ENCODE peak calls at places on chromosome 18, in seven cellular contexts. Z is iPS DF 6.9, Y is neural progenitor cell, P is HCT116, C is SJSA1, R is left lung, U is A549. I is an unnamed sample. For H3K4me1, the result is how much of the 10 kb centered on the place peaks cover.

GRCh38 chr18:56637897-56638231 is 528 bp downstream of the TXNL1 start:
- DNase-seq in C (no peak), R (no peak), P (no peak), U (no peak), Y (peak), Z (no peak), I (peak)

GRCh38 chr18:13112982-13113381 is 105.6 kb upstream of the LDLRAD4 start:
- DNase-seq in C (no peak), Z (peak), P (peak), U (peak), Y (peak), R (no peak), I (no peak)

GRCh38 chr18:6811816-6812215 is 82.3 kb downstream of the ARHGAP28 start:
- DNase-seq in C (no peak), R (no peak), Z (no peak), P (no peak), Y (no peak), U (no peak), I (no peak)

GRCh38 chr18:21593540-21594257 is 6.8 kb downstream of the ESCO1 start:
- DNase-seq in Y (no peak), P (no peak), Z (no peak), R (no peak), C (no peak), U (peak), I (no peak)

GRCh38 chr18:26854292-26854881 is 11.1 kb downstream of the AQP4 start:
- DNase-seq in P (no peak), U (no peak), C (no peak), Z (no peak), Y (no peak), R (no peak), I (no peak)

GRCh38 chr18:8029061-8029460 is 461.9 kb downstream of the PTPRM start:
- DNase-seq in P (no peak), C (no peak), R (peak), Y (no peak), U (no peak), Z (no peak), I (no peak)

GRCh38 chr18:52394602-52395001 is 54.6 kb downstream of the DCC start:
- DNase-seq in P (no peak), Y (no peak), C (no peak), U (no peak), Z (no peak), R (no peak), I (no peak)

GRCh38 chr18:75896865-75897264 is 469.4 kb upstream of the SMIM21 start:
- DNase-seq in C (peak), R (no peak), U (peak), Y (peak), P (peak), Z (no peak), I (no peak)

GRCh38 chr18:44682181-44682870 is 1.6 kb downstream of the SETBP1 start:
- DNase-seq in Y (peak), C (peak), Z (no peak), R (peak), U (no peak), P (no peak), I (peak)

GRCh38 chr18:34595673-34596072 is 114.4 kb upstream of the DTNA start:
- DNase-seq in P (peak), U (peak), C (peak), R (no peak), Y (peak), Z (peak), I (peak)

GRCh38 chr18:62741118-62741566 is 25.8 kb downstream of the PHLPP1 start:
- DNase-seq in R (no peak), Z (no peak), C (no peak), U (peak), Y (no peak), P (peak), I (no peak)

GRCh38 chr18:31275722-31276463 is 42.1 kb upstream of the DSG1 start:
- DNase-seq in P (peak), R (no peak), U (peak), C (no peak), Y (no peak), Z (no peak), I (no peak)

GRCh38 chr18:34598136-34598635 is 111.9 kb upstream of the DTNA start:
- DNase-seq in Y (no peak), R (no peak), P (no peak), Z (no peak), C (peak), U (no peak), I (no peak)

GRCh38 chr18:21064347-21064746 is 47.3 kb downstream of the ROCK1 start:
- DNase-seq in R (no peak), P (no peak), C (no peak), Y (no peak), Z (no peak), U (no peak), I (no peak)

GRCh38 chr18:11541179-11541578 is 68.2 kb upstream of the SLC35G4 start:
- DNase-seq in P (no peak), Z (no peak), U (no peak), C (no peak), R (no peak), Y (no peak), I (no peak)

GRCh38 chr18:44973282-44973681 is 292.6 kb downstream of the SETBP1 start:
- DNase-seq in C (peak), R (no peak), Z (no peak), P (no peak), U (peak), Y (peak), I (peak)

GRCh38 chr18:34978533-34978893 is 62.7 kb upstream of the MAPRE2 start:
- DNase-seq in R (no peak), Z (no peak), P (no peak), C (no peak), Y (no peak), U (no peak), I (no peak)

GRCh38 chr18:13227910-13228309 is 9.3 kb downstream of the LDLRAD4 start:
- DNase-seq in P (no peak), U (no peak), Z (no peak), Y (no peak), C (no peak), R (no peak), I (no peak)

GRCh38 chr18:41974661-41975286 is 19.7 kb downstream of the PIK3C3 start:
- DNase-seq in P (no peak), Z (no peak), U (no peak), R (no peak), C (no peak), Y (no peak), I (no peak)

GRCh38 chr18:6069539-6069938 is 174.2 kb upstream of the TMEM200C start:
- DNase-seq in P (no peak), Y (no peak), R (no peak), C (peak), Z (no peak), U (no peak), I (no peak)

DNA sequence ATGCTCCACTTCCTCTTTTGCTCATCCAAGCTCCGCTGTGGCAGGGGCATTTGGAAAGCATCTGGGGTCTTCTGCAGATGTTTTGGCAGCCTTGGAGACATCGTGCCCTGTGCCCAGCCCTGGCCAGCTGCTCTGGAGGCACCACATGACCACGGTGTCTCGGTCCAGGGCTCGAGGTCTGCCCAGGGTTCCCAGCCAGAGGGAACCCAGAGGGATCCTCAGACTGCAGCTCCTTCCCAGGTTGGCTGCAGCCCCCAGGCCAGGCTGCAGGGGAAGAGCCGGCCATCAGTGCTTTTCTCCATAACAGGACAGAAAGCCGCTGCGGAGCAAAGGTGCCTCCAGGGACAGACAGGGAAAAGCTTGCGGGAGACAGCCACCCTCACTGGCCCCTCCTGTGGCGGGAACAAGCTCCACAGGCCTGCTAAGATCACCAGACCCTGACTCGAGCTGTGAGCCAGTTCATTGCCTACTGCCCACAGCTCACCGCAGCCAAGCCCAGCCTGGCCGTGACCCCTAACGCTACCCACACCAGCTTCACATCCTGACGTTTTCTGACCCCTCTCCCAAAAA is 74.7 kb downstream of the SMAD7 start:
- DNase-seq in U (peak), Z (no peak), Y (peak), C (no peak), P (no peak), R (no peak), I (no peak)
- H3K4me1 ChIP-seq in U (under half), Z (under half), Y (under half), C (under half), P (under half), R (under half), I (under half)

GRCh38 chr18:24362757-24363156 is 34.9 kb downstream of the OSBPL1A start:
- DNase-seq in P (no peak), C (no peak), Z (no peak), R (no peak), U (no peak), Y (no peak), I (no peak)

GRCh38 chr18:24364177-24364576 is 33.4 kb downstream of the OSBPL1A start:
- DNase-seq in R (no peak), P (no peak), U (no peak), C (no peak), Z (no peak), Y (no peak), I (no peak)

GRCh38 chr18:24368749-24369148 is 28.9 kb downstream of the OSBPL1A start:
- DNase-seq in C (no peak), Z (no peak), P (no peak), R (no peak), Y (no peak), U (no peak), I (no peak)

GRCh38 chr18:24369420-24369819 is 28.2 kb downstream of the OSBPL1A start:
- DNase-seq in P (no peak), Y (no peak), R (no peak), C (no peak), Z (no peak), U (no peak), I (peak)

DNA sequence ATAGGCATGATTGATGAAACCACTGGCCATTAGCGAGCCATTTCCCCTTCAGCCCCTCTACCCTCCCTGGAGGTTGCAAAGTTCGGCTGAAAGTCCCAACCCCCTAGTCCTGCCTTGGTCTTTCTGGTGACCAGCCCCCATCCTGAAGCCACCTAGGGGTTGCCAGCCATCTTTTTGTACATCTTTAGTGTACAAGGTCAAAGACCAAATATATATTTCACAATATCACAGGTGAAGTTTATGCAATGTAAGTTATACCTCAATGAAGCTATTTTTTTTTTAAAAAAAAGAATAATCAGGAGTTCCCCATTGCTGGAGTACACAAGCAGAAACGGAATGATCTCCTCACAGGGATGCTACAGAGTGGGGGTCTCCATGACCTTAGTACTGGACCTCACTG is 31.3 kb downstream of the OSBPL1A start:
- DNase-seq in P (no peak), C (no peak), U (no peak), R (no peak), Z (no peak), Y (no peak), I (no peak)
- H3K4me3 ChIP-seq in P (no peak), C (no peak), U (no peak), R (no peak), Z (no peak), Y (no peak), I (no peak)

GRCh38 chr18:58202406-58202730 is 158.3 kb downstream of the NEDD4L start:
- DNase-seq in R (no peak), C (peak), Z (no peak), P (no peak), U (no peak), Y (no peak), I (no peak)

GRCh38 chr18:58201268-58201667 is 157.2 kb downstream of the NEDD4L start:
- DNase-seq in R (no peak), U (no peak), Z (no peak), C (no peak), Y (no peak), P (no peak), I (no peak)

GRCh38 chr18:58205780-58206160 is 161.7 kb downstream of the NEDD4L start:
- DNase-seq in C (no peak), R (no peak), P (no peak), Y (no peak), Z (no peak), U (no peak), I (no peak)

GRCh38 chr18:58205087-58205779 is 161.2 kb downstream of the NEDD4L start:
- DNase-seq in R (no peak), Z (no peak), C (peak), Y (no peak), U (no peak), P (no peak), I (peak)

GRCh38 chr18:58201728-58202405 is 157.8 kb downstream of the NEDD4L start:
- DNase-seq in C (peak), Z (no peak), U (no peak), Y (no peak), R (no peak), P (no peak), I (no peak)
- H3K27ac ChIP-seq in C (peak), Z (no peak), U (no peak), Y (no peak), R (peak), P (no peak), I (no peak)

GRCh38 chr18:3269241-3269640 is 7.3 kb downstream of the MYL12B start:
- DNase-seq in Y (no peak), U (no peak), P (no peak), R (no peak), C (no peak), Z (no peak), I (no peak)
- H3K4me1 ChIP-seq in Y (under half), U (half or more), P (under half), R (under half), C (under half), Z (under half), I (under half)

GRCh38 chr18:36567800-36568199 is 261.0 kb downstream of the TPGS2 start:
- DNase-seq in R (no peak), P (no peak), Y (no peak), Z (no peak), C (no peak), U (no peak), I (no peak)
- H3K4me3 ChIP-seq in R (no peak), P (no peak), Y (no peak), Z (no peak), C (no peak), U (no peak), I (no peak)

DNA sequence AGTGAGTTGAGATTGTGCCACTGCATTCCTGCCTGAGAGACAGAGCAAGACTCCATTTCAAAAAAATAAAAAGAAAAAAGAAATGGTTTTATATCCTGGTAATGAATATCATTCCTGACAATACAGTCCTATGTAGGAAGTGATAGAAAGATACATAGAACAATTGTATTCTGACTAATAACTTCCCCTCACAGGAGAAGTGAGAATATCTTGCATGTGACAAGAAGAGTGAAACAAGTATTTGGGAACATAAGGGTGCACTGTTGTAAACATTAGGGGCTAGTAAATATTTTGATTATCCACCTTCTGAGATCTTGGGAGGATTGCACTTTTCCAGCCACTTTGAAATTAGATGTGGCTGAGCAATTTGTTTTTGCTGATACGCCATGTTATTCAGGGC is 40.7 kb downstream of the KLHL14 start:
- DNase-seq in R (no peak), U (no peak), Y (no peak), Z (no peak), P (no peak), C (no peak), I (no peak)
- H3K27ac ChIP-seq in R (no peak), U (no peak), Y (no peak), Z (no peak), P (no peak), C (no peak), I (no peak)

GRCh38 chr18:9969247-9969646 is 55.4 kb downstream of the VAPA start:
- DNase-seq in U (no peak), R (no peak), Y (no peak), Z (no peak), C (no peak), P (no peak), I (no peak)
- H3K4me1 ChIP-seq in U (under half), R (under half), Y (under half), Z (under half), C (under half), P (under half), I (under half)

GRCh38 chr18:70148539-70148938 is 56.9 kb downstream of the RTTN start:
- DNase-seq in R (no peak), Z (no peak), C (no peak), Y (no peak), U (no peak), P (no peak), I (no peak)
- H3K4me3 ChIP-seq in R (no peak), Z (no peak), C (no peak), Y (no peak), U (no peak), P (no peak), I (no peak)

GRCh38 chr18:47209166-47209565 is 33.0 kb upstream of the IER3IP1 start:
- DNase-seq in Y (peak), U (no peak), R (no peak), P (no peak), C (no peak), Z (no peak), I (no peak)
- H3K27ac ChIP-seq in Y (no peak), U (no peak), R (no peak), P (no peak), C (no peak), Z (no peak), I (no peak)

GRCh38 chr18:79687806-79688205 is 8.2 kb downstream of the CTDP1 start:
- DNase-seq in R (no peak), P (no peak), Y (no peak), C (no peak), Z (no peak), U (no peak), I (no peak)

GRCh38 chr18:79685281-79685680 is 5.7 kb downstream of the CTDP1 start:
- DNase-seq in Z (no peak), C (no peak), U (no peak), Y (no peak), R (no peak), P (no peak), I (no peak)

GRCh38 chr18:79684787-79685186 is 5.2 kb downstream of the CTDP1 start:
- DNase-seq in Z (no peak), P (no peak), C (no peak), U (no peak), Y (no peak), R (no peak), I (no peak)

GRCh38 chr18:79684283-79684631 is 4.7 kb downstream of the CTDP1 start:
- DNase-seq in P (no peak), C (no peak), R (no peak), U (no peak), Y (no peak), Z (no peak), I (no peak)

GRCh38 chr18:79685971-79686370 is 6.4 kb downstream of the CTDP1 start:
- DNase-seq in P (no peak), R (no peak), U (no peak), Z (no peak), C (no peak), Y (no peak), I (no peak)
- H3K4me1 ChIP-seq in P (under half), R (under half), U (under half), Z (under half), C (under half), Y (under half), I (under half)